ENCODE peak calls at places on chromosomes 3 and 15, in ten cellular contexts. P is IMR-90, Y is spleen, L is A549, A is breast epithelium, S is H1, T is ovary, H is stomach, Z is uterus, G is body of pancreas. B is an unnamed sample.

GRCh38 chr3:53198256-53198977 is 37.4 kb downstream of the PRKCD start:
- DNase-seq in Z (no peak), T (no peak), H (no peak), Y (no peak), P (no peak), S (no peak), A (no peak), L (no peak), G (no peak), B (no peak)

GRCh38 chr15:36844453-36845094 is 255.8 kb downstream of the MEIS2 start:
- DNase-seq in A (no peak), T (no peak), L (peak), Y (no peak), H (no peak), Z (no peak), P (peak), S (no peak), G (no peak), B (no peak)

GRCh38 chr3:168051579-168052183 is 44.0 kb downstream of the GOLIM4 start:
- DNase-seq in S (no peak), T (no peak), Z (no peak), L (no peak), G (no peak), H (no peak), Y (no peak), P (peak), A (no peak), B (no peak)

GRCh38 chr3:4768021-4768420 is 211.2 kb upstream of the BHLHE40 start:
- DNase-seq in Y (no peak), L (no peak), S (no peak), H (no peak), G (no peak), T (no peak), P (no peak), A (no peak), Z (no peak), B (no peak)

GRCh38 chr15:83288381-83288801 is 3.9 kb upstream of the BNC1 start:
- DNase-seq in A (peak), P (no peak), S (no peak), Z (no peak), Y (no peak), L (no peak), H (no peak), T (no peak), G (no peak), B (no peak)

GRCh38 chr3:9808345-9809037 is 1.6 kb upstream of the TTLL3 start:
- DNase-seq in L (peak), H (no peak), P (peak), Z (no peak), S (no peak), G (no peak), T (no peak), A (no peak), Y (peak), B (no peak)

GRCh38 chr3:177481329-177481728 is 284.0 kb upstream of the TBL1XR1 start:
- DNase-seq in S (no peak), H (no peak), A (no peak), T (no peak), L (no peak), G (no peak), P (no peak), Y (no peak), Z (no peak), B (no peak)

GRCh38 chr15:91950631-91951384 is 97.3 kb downstream of the SLCO3A1 start:
- DNase-seq in G (no peak), Y (no peak), P (peak), A (no peak), S (no peak), H (no peak), Z (no peak), L (no peak), T (no peak), B (no peak)

GRCh38 chr15:81023483-81024264 is 23.0 kb downstream of the TLNRD1 start:
- DNase-seq in H (no peak), Y (peak), Z (peak), T (no peak), P (peak), G (peak), L (no peak), A (no peak), S (no peak), B (peak)

GRCh38 chr3:185526349-185526951 is 25.9 kb downstream of the LIPH start:
- DNase-seq in P (no peak), H (no peak), T (no peak), L (no peak), Z (no peak), S (no peak), Y (no peak), G (no peak), A (no peak), B (no peak)

GRCh38 chr3:126101521-126101982 is 17.6 kb upstream of the SLC41A3 start:
- DNase-seq in P (no peak), T (no peak), G (no peak), A (no peak), S (no peak), Z (no peak), Y (no peak), H (no peak), L (no peak), B (peak)

GRCh38 chr3:155391104-155391503 is 97.6 kb upstream of the STRIT1 start:
- DNase-seq in G (no peak), H (no peak), L (no peak), S (no peak), A (no peak), P (peak), Y (no peak), Z (no peak), T (no peak), B (no peak)

GRCh38 chr15:83559310-83559966 is 94.5 kb upstream of the ADAMTSL3 start:
- DNase-seq in P (peak), L (peak), Y (no peak), T (peak), Z (peak), S (peak), A (peak), G (peak), H (peak), B (no peak)

GRCh38 chr3:74287557-74287956 is 326.9 kb downstream of the CNTN3 start:
- DNase-seq in L (no peak), P (peak), H (no peak), T (no peak), G (no peak), A (no peak), Z (no peak), Y (no peak), S (peak), B (no peak)

GRCh38 chr3:73379465-73379864 is 245.3 kb downstream of the PDZRN3 start:
- DNase-seq in S (no peak), A (no peak), H (no peak), T (no peak), P (no peak), Z (no peak), L (no peak), Y (no peak), G (no peak), B (no peak)

GRCh38 chr15:73991260-73991659 is 835 bp downstream of the STOML1 start:
- DNase-seq in L (no peak), Y (peak), S (no peak), H (no peak), G (peak), A (no peak), P (no peak), Z (peak), T (peak), B (peak)

GRCh38 chr3:113649169-113649833 is 47.1 kb downstream of the USF3 start:
- DNase-seq in L (no peak), Y (no peak), H (no peak), A (no peak), Z (no peak), P (peak), T (no peak), G (no peak), S (no peak), B (no peak)

GRCh38 chr15:85756411-85757072 is 38.2 kb downstream of the KLHL25 start:
- DNase-seq in G (peak), S (no peak), Y (peak), H (no peak), P (no peak), L (no peak), Z (peak), T (peak), A (peak), B (no peak)

GRCh38 chr3:23071306-23071705 is 131.8 kb upstream of the UBE2E2 start:
- DNase-seq in T (no peak), Z (no peak), P (no peak), Y (no peak), S (no peak), L (no peak), H (no peak), A (no peak), G (no peak), B (no peak)

GRCh38 chr3:150497956-150498355 is 48.3 kb downstream of the SERP1 start:
- DNase-seq in A (no peak), L (peak), Z (no peak), Y (no peak), P (peak), G (no peak), H (no peak), S (no peak), T (no peak), B (no peak)

GRCh38 chr3:133745981-133746721 is at the start of gene TF:
- DNase-seq in Z (no peak), T (no peak), P (no peak), S (no peak), H (no peak), L (no peak), G (no peak), A (no peak), Y (no peak), B (no peak)

GRCh38 chr3:71010731-71011455 is 572.6 kb downstream of the FOXP1 start:
- DNase-seq in P (peak), Y (no peak), L (no peak), T (no peak), S (no peak), H (no peak), Z (no peak), G (no peak), A (no peak), B (no peak)

GRCh38 chr3:136075218-136075808 is 109.8 kb downstream of the PPP2R3A start:
- DNase-seq in A (peak), S (no peak), G (peak), L (peak), T (peak), H (peak), Y (no peak), P (peak), Z (peak), B (peak)

GRCh38 chr3:183185696-183186095 is 23.2 kb upstream of the LAMP3 start:
- DNase-seq in L (no peak), P (peak), Y (no peak), Z (no peak), G (peak), A (no peak), S (no peak), H (no peak), T (no peak), B (no peak)

GRCh38 chr3:97827741-97828471 is 6.1 kb downstream of the CRYBG3 start:
- DNase-seq in Y (no peak), S (no peak), L (no peak), G (no peak), P (peak), T (no peak), H (no peak), Z (no peak), A (no peak), B (no peak)

GRCh38 chr15:71757741-71758530 is 52.4 kb upstream of the NR2E3 start:
- DNase-seq in H (no peak), Y (peak), S (no peak), A (no peak), G (no peak), L (no peak), Z (no peak), T (no peak), P (no peak), B (no peak)

GRCh38 chr15:34782901-34783300 is 12.4 kb downstream of the ACTC1 start:
- DNase-seq in L (no peak), G (no peak), S (no peak), H (no peak), Y (no peak), Z (no peak), T (no peak), P (no peak), A (no peak), B (no peak)

GRCh38 chr15:91627473-91628309 is 225.8 kb upstream of the SLCO3A1 start:
- DNase-seq in A (peak), L (no peak), T (peak), S (no peak), G (peak), P (peak), H (no peak), Z (no peak), Y (no peak), B (no peak)

GRCh38 chr15:90930861-90931629 is 1.3 kb downstream of the HDDC3 start:
- DNase-seq in L (no peak), A (no peak), Y (no peak), G (no peak), T (no peak), P (no peak), Z (no peak), H (no peak), S (no peak), B (no peak)

GRCh38 chr15:83365370-83365938 is 81.0 kb upstream of the BNC1 start:
- DNase-seq in T (peak), L (peak), A (no peak), G (no peak), P (peak), Y (no peak), H (no peak), S (no peak), Z (peak), B (peak)

GRCh38 chr15:92917606-92918407 is 17.7 kb downstream of the CHD2 start:
- DNase-seq in A (peak), T (peak), L (peak), G (peak), H (peak), P (peak), S (peak), Z (peak), Y (peak), B (peak)

GRCh38 chr15:45790325-45790943 is 155.6 kb downstream of the SQOR start:
- DNase-seq in Z (no peak), H (peak), G (peak), P (peak), L (peak), A (no peak), S (no peak), Y (no peak), T (no peak), B (no peak)

GRCh38 chr15:78131295-78132021 is at the start of gene CIB2:
- DNase-seq in P (peak), S (no peak), L (peak), A (peak), T (peak), Y (peak), H (peak), G (peak), Z (peak), B (peak)

GRCh38 chr3:3560566-3561336 is 238.5 kb upstream of the LRRN1 start:
- DNase-seq in H (no peak), Z (no peak), S (no peak), A (no peak), Y (no peak), G (no peak), P (peak), T (no peak), L (no peak), B (no peak)

GRCh38 chr15:74369084-74369745 is 1.8 kb upstream of the CYP11A1 start:
- DNase-seq in L (no peak), Y (no peak), S (no peak), Z (no peak), H (no peak), P (no peak), A (no peak), G (no peak), T (peak), B (peak)

GRCh38 chr3:107065094-107065861 is 312.0 kb upstream of the CCDC54 start:
- DNase-seq in A (peak), H (no peak), T (peak), Y (no peak), L (no peak), S (no peak), Z (no peak), P (no peak), G (no peak), B (peak)

GRCh38 chr3:40453933-40454332 is 3.2 kb upstream of the RPL14 start:
- DNase-seq in T (no peak), L (no peak), Y (no peak), A (no peak), P (no peak), G (no peak), S (no peak), Z (no peak), H (no peak), B (no peak)

DNA sequence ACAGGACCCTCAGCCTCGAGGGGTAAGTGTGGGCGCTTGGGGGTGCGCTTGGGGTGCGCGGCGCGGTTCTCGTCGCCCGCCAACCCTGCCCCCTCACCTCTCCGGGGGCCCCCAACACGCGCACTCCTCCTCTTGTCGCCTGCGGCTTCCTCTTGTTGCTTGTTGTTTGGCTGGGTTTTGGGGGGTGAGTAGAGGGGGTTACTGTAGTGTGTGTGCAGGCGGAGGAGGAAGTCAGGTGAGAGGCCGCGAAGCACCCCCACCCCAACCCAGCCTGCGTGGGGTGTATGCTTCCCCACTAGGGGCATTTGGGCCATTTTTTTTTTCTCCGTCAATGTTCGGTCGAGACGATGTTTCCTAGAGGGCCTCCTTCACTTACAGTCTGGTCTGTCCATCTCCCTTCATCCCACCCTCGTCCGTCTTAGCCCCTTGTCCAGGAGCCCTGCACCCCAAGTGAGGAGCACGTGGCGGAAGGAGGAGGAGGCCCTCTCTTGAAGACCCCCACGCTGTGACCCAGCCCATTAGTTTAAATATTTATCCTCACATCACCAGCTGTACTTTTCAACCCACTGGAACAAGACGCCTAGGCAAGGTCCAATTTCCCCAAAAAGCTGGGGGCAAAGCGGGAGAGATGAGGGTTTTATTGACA is 20.4 kb upstream of the SATB1 start:
- DNase-seq in H (peak), Y (peak), S (no peak), G (no peak), T (peak), L (no peak), P (no peak), Z (peak), A (no peak), B (no peak)
- TF ChIP-seq POLR2A in H (no peak), Y (no peak), S (no peak), G (no peak), T (no peak), L (no peak), P (no peak), Z (no peak), A (no peak), B (no peak)

DNA sequence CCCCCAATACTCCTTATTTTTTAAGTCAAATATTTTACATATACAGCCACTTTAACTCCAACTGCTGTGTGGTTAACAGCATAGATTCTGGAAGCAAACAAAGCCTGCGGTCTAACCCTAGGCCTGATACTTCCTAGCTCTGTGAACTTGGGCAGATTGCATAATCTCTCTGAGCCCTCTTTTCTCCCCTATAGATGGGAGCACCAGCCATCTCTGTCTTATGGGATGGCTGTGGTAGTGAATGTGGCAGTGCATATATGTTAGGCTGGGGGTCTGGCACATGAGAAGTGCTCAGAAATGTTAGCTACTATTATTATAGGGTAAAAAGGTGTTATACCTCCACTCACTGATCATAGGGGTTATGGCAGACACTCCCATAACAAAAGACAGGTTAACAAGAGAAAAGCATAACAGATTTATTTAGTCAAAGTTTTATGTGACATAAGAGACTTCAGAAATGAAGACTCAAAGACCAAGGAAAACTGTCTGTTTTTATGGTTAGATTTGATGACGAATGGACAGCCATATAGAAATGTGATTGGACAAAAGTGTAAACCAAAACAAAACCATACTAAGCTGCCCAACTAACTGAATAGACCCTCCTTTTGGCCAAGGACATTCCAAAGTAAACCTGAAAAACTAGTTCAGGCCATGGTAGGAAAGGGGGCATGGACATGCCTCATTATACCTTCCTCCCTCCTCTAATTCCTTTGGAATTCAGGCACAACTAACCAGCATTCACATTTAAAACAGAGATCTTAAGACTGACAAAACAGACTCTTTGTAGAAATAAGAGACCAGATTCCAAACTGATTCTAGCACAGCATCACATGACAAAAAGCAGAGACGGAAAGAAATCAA is 53.9 kb upstream of the DAZL start:
- DNase-seq in Z (no peak), P (no peak), T (no peak), L (no peak), Y (no peak), G (no peak), A (no peak), H (no peak), S (no peak), B (no peak)
- H3K4me3 ChIP-seq in Z (no peak), P (no peak), T (no peak), L (no peak), Y (no peak), G (no peak), A (no peak), H (no peak), S (no peak), B (no peak)

GRCh38 chr3:141387446-141388030 is 19.2 kb downstream of the ZBTB38 start:
- DNase-seq in H (no peak), T (no peak), Z (no peak), Y (no peak), S (no peak), L (no peak), P (no peak), G (no peak), A (no peak), B (no peak)
- TF ChIP-seq POLR2A in H (no peak), T (no peak), Z (no peak), Y (no peak), S (no peak), L (no peak), P (no peak), G (no peak), A (no peak), B (no peak)

GRCh38 chr15:48406240-48406891 is 75.1 kb downstream of the DUT start:
- DNase-seq in T (no peak), A (no peak), Z (no peak), Y (no peak), L (no peak), H (no peak), P (no peak), S (no peak), G (no peak), B (no peak)

GRCh38 chr15:48406911-48407310 is 75.7 kb downstream of the DUT start:
- DNase-seq in T (no peak), Y (no peak), P (no peak), S (no peak), L (no peak), Z (no peak), A (no peak), G (no peak), H (no peak), B (no peak)

GRCh38 chr15:48411971-48412591 is 80.9 kb downstream of the DUT start:
- DNase-seq in T (no peak), S (no peak), L (no peak), Y (no peak), H (no peak), P (no peak), Z (no peak), G (no peak), A (no peak), B (no peak)

GRCh38 chr15:48409623-48410022 is 78.4 kb downstream of the DUT start:
- DNase-seq in H (no peak), P (no peak), L (no peak), T (no peak), G (no peak), A (no peak), S (no peak), Z (no peak), Y (no peak), B (no peak)

DNA sequence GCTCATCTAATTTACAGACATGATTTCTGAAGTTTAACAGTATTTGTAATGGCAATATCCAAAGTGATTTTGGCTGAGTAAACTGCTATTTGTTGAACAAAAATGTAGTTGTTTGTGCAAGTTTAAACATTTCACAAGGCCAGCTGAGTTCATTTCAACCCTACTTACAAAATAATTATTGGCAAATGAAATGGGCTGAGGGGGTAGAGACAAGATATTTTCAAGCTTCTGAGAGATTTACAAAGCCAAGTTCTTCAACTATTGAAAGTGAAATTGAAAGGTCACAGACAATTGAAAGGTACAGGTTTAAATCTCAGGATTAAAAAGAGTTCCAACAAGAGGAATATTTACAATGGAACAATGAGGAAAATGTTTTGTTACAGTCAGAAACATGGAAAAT is 77.1 kb downstream of the DUT start:
- DNase-seq in S (no peak), Z (no peak), A (no peak), T (no peak), P (no peak), H (no peak), Y (no peak), G (no peak), L (no peak), B (no peak)
- H3K4me3 ChIP-seq in S (no peak), Z (no peak), A (no peak), T (no peak), P (no peak), H (no peak), Y (no peak), G (no peak), L (no peak), B (no peak)